ENCODE peak calls at places on chromosomes 12 and 14, in ten cellular contexts. S is WERI-Rb-1; A is breast epithelium; H is tibial nerve; V is colonic mucosa; F is lung; Z is psoas muscle; L is left lung; I is effector memory CD4-positive, alpha-beta T cell; C is lower lobe of right lung. Q is an unnamed sample.
A peak's percentile ranks its signal among the peaks of the same experiment; 100 is the strongest.

GRCh38 chr12:127548123-127548553 is 718.8 kb upstream of the TMEM132C start:
- DNase-seq in S (no peak), A (no peak), H (no peak), V (no peak), F (no peak), Z (no peak), L (no peak), I (no peak), C (no peak), Q (no peak)

GRCh38 chr14:45810152-45810872 is 557.3 kb upstream of the MIS18BP1 start:
- DNase-seq in S (peak; percentile 8), A (no peak), H (no peak), V (peak; percentile 19), F (no peak), Z (no peak), L (no peak), I (no peak), C (no peak), Q (peak; percentile 5)

GRCh38 chr12:6533653-6534157 is 612 bp upstream of the GAPDH start:
- DNase-seq in S (peak; percentile 90), A (no peak), H (no peak), V (peak; percentile 82), F (peak; percentile 70), Z (peak; percentile 81), L (peak; percentile 80), I (no peak), C (peak; percentile 76), Q (peak; percentile 98)

GRCh38 chr14:68291820-68292219 is 472.2 kb downstream of the RAD51B start:
- DNase-seq in S (peak; percentile 71), A (no peak), H (no peak), V (no peak), F (no peak), Z (no peak), L (no peak), I (no peak), C (no peak), Q (no peak)

GRCh38 chr12:122965356-122965755 is 907 bp downstream of the ABCB9 start:
- DNase-seq in S (no peak), A (no peak), H (no peak), V (no peak), F (no peak), Z (no peak), L (no peak), I (no peak), C (no peak), Q (no peak)

GRCh38 chr12:116577149-116577548 is 18.0 kb downstream of the MAP1LC3B2 start:
- DNase-seq in S (no peak), A (no peak), H (no peak), V (no peak), F (no peak), Z (no peak), L (no peak), I (no peak), C (no peak), Q (no peak)

GRCh38 chr14:57889245-57889644 is 23.4 kb upstream of the SLC35F4 start:
- DNase-seq in S (no peak), A (peak; percentile 44), H (no peak), V (no peak), F (peak; percentile 64), Z (no peak), L (peak; percentile 52), I (no peak), C (peak; percentile 66), Q (no peak)

GRCh38 chr12:4984971-4985370 is 58.7 kb upstream of the KCNA5 start:
- DNase-seq in S (no peak), A (no peak), H (no peak), V (no peak), F (no peak), Z (no peak), L (no peak), I (no peak), C (no peak), Q (no peak)

GRCh38 chr14:45664668-45665356 is 411.8 kb upstream of the MIS18BP1 start:
- DNase-seq in S (peak; percentile 7), A (no peak), H (no peak), V (no peak), F (no peak), Z (no peak), L (no peak), I (no peak), C (no peak), Q (no peak)

GRCh38 chr12:52496054-52496453 is 3.0 kb upstream of the KRT6A start:
- DNase-seq in S (no peak), A (no peak), H (no peak), V (no peak), F (no peak), Z (no peak), L (no peak), I (no peak), C (no peak), Q (no peak)

GRCh38 chr14:92944976-92945375 is 22.0 kb downstream of the CHGA start:
- DNase-seq in S (no peak), A (no peak), H (no peak), V (no peak), F (no peak), Z (peak; percentile 42), L (no peak), I (no peak), C (no peak), Q (no peak)

GRCh38 chr12:26791328-26791791 is 41.6 kb downstream of the ITPR2 start:
- DNase-seq in S (no peak), A (no peak), H (no peak), V (no peak), F (no peak), Z (no peak), L (no peak), I (no peak), C (no peak), Q (peak; percentile 67)

GRCh38 chr14:102046337-102047278 is 40.2 kb downstream of the HSP90AA1 start:
- DNase-seq in S (peak; percentile 97), A (peak; percentile 90), H (peak; percentile 70), V (peak; percentile 88), F (peak; percentile 79), Z (peak; percentile 96), L (peak; percentile 74), I (no peak), C (peak; percentile 84), Q (peak; percentile 14)

GRCh38 chr14:79451601-79452000 is 759.7 kb downstream of the DIO2 start:
- DNase-seq in S (peak; percentile 67), A (no peak), H (no peak), V (no peak), F (no peak), Z (no peak), L (no peak), I (no peak), C (no peak), Q (no peak)

GRCh38 chr12:14473707-14474287 is 93.9 kb downstream of the PLBD1 start:
- DNase-seq in S (no peak), A (no peak), H (no peak), V (no peak), F (no peak), Z (no peak), L (no peak), I (no peak), C (no peak), Q (no peak)

GRCh38 chr12:19196959-19197630 is 67.6 kb downstream of the PLEKHA5 start:
- DNase-seq in S (no peak), A (no peak), H (no peak), V (no peak), F (no peak), Z (no peak), L (no peak), I (no peak), C (no peak), Q (no peak)

GRCh38 chr12:30965613-30965985 is 39.1 kb downstream of the TSPAN11 start:
- DNase-seq in S (peak; percentile 45), A (no peak), H (no peak), V (no peak), F (no peak), Z (peak; percentile 6), L (no peak), I (no peak), C (no peak), Q (no peak)

GRCh38 chr12:44960856-44961255 is 84.7 kb upstream of the NELL2 start:
- DNase-seq in S (peak; percentile 10), A (no peak), H (no peak), V (no peak), F (no peak), Z (peak; percentile 44), L (no peak), I (no peak), C (no peak), Q (no peak)

GRCh38 chr12:107091381-107091780 is 2.0 kb downstream of the CRY1 start:
- DNase-seq in S (no peak), A (no peak), H (no peak), V (no peak), F (no peak), Z (no peak), L (no peak), I (no peak), C (no peak), Q (no peak)

GRCh38 chr14:20331048-20331613 is 1.9 kb downstream of the CCNB1IP1 start:
- DNase-seq in S (no peak), A (no peak), H (no peak), V (no peak), F (no peak), Z (no peak), L (no peak), I (no peak), C (no peak), Q (no peak)
- H3K4me3 ChIP-seq in S (no peak overlapping the region), A (no peak overlapping the region), H (no peak overlapping the region), V (no peak overlapping the region), F (no peak overlapping the region), Z (peak overlapping the region; percentile 77), L (no peak overlapping the region), I (no peak overlapping the region), C (no peak overlapping the region), Q (no peak overlapping the region)

GRCh38 chr14:84575681-84576080 is 954.3 kb upstream of the FLRT2 start:
- DNase-seq in S (no peak), A (no peak), H (no peak), V (no peak), F (no peak), Z (no peak), L (no peak), I (no peak), C (no peak), Q (no peak)
- H3K9me3 ChIP-seq in S (no peaks in the 10 kb centered on the region), A (no peaks in the 10 kb centered on the region), H (no peaks in the 10 kb centered on the region), V (no peaks in the 10 kb centered on the region), F (no peaks in the 10 kb centered on the region), Z (no peaks in the 10 kb centered on the region), L (no peaks in the 10 kb centered on the region), I (no peaks in the 10 kb centered on the region), C (no peaks in the 10 kb centered on the region), Q (no peaks in the 10 kb centered on the region)

GRCh38 chr12:104604995-104605675 is 148.4 kb downstream of the CHST11 start:
- DNase-seq in S (no peak), A (no peak), H (no peak), V (no peak), F (no peak), Z (peak; percentile 56), L (no peak), I (no peak), C (peak; percentile 63), Q (no peak)
- H3K4me3 ChIP-seq in S (no peak overlapping the region), A (peak overlapping the region; percentile 46), H (no peak overlapping the region), V (no peak overlapping the region), F (no peak overlapping the region), Z (no peak overlapping the region), L (no peak overlapping the region), I (no peak overlapping the region), C (no peak overlapping the region), Q (no peak overlapping the region)

DNA sequence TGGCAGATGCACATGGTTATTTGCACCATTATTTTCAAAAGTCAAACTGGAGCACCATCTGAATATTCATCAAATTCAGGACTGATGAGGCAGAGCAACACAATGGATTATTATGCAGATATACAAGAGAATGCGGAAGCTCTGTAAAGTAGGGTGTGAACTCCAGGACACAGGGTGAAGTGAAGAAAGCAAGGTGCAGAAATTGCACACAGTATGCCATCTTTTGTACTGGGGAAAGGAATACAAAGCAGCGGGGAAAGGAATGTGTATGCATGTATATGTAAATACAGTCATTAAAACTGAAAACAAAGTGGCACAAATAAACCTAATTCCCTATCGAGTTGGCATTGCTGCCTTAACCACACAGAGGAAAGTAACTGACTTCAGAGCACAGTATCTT is 22.7 kb upstream of the CLEC4E start:
- DNase-seq in S (no peak), A (no peak), H (no peak), V (no peak), F (no peak), Z (no peak), L (no peak), I (no peak), C (no peak), Q (no peak)
- H3K9me3 ChIP-seq in S (peaks cover 3% of the 10 kb centered on the region), A (peaks cover 13% of the 10 kb centered on the region), H (no peaks in the 10 kb centered on the region), V (no peaks in the 10 kb centered on the region), F (no peaks in the 10 kb centered on the region), Z (no peaks in the 10 kb centered on the region), L (no peaks in the 10 kb centered on the region), I (peaks cover 4% of the 10 kb centered on the region), C (peaks cover 2% of the 10 kb centered on the region), Q (no peaks in the 10 kb centered on the region)